ENCODE peak calls at places on chromosomes 11 and 22, in four cellular contexts. Y, W, G and B are unnamed samples.

GRCh38 chr11:105357764-105358163 is 218.2 kb upstream of the CARD18 start:
- DNase-seq in W (no peak), G (no peak), Y (no peak), B (no peak)

GRCh38 chr11:65456418-65456817 is 33.8 kb downstream of the NEAT1 start:
- DNase-seq in G (no peak), W (no peak), Y (no peak), B (no peak)

GRCh38 chr11:132559371-132560036 is 972.8 kb downstream of the OPCML start:
- DNase-seq in W (no peak), G (no peak), Y (no peak), B (no peak)

GRCh38 chr11:12467610-12468009 is 90.2 kb downstream of the PARVA start:
- DNase-seq in W (no peak), Y (no peak), G (no peak), B (no peak)

GRCh38 chr22:27846248-27846760 is 44.7 kb upstream of the MN1 start:
- DNase-seq in G (no peak), W (no peak), Y (no peak), B (no peak)

GRCh38 chr11:83249972-83250593 is 36.1 kb downstream of the CCDC90B start:
- DNase-seq in Y (no peak), W (no peak), G (no peak), B (no peak)

GRCh38 chr11:80593981-80594380 is 1153.2 kb upstream of the TENM4 start:
- DNase-seq in W (no peak), Y (no peak), G (no peak), B (no peak)

GRCh38 chr22:37126882-37127281 is 17.4 kb upstream of the TMPRSS6 start:
- DNase-seq in W (no peak), G (no peak), Y (no peak), B (no peak)

GRCh38 chr11:117302228-117302627 is 11.1 kb downstream of the BACE1-AS start:
- DNase-seq in Y (no peak), W (no peak), G (no peak), B (no peak)

GRCh38 chr22:19943665-19944026 is 2.0 kb upstream of the TXNRD2 start:
- DNase-seq in Y (no peak), G (no peak), W (peak), B (no peak)

GRCh38 chr11:65378208-65378927 is 4.1 kb downstream of the SLC25A45 start:
- DNase-seq in G (no peak), Y (peak), W (no peak), B (no peak)

GRCh38 chr11:125358254-125358840 is 137.7 kb downstream of the FEZ1 start:
- DNase-seq in G (no peak), Y (no peak), W (no peak), B (no peak)

GRCh38 chr11:100329352-100329751 is 357.7 kb upstream of the ARHGAP42 start:
- DNase-seq in Y (no peak), W (no peak), G (no peak), B (no peak)

GRCh38 chr22:30889268-30889995 is 79.1 kb downstream of the MORC2 start:
- DNase-seq in W (no peak), Y (peak), G (peak), B (no peak)

GRCh38 chr11:17013548-17014320 is 480 bp downstream of the PLEKHA7 start:
- DNase-seq in W (peak), Y (peak), G (peak), B (peak)

GRCh38 chr22:50183141-50183971 is 2.4 kb upstream of the TRABD start:
- DNase-seq in W (peak), Y (no peak), G (peak), B (no peak)

GRCh38 chr11:66421492-66422205 is 814 bp downstream of the NPAS4 start:
- DNase-seq in Y (peak), G (peak), W (peak), B (peak)

GRCh38 chr11:1152316-1153104 is 5.2 kb upstream of the MUC5AC start:
- DNase-seq in Y (peak), W (peak), G (no peak), B (no peak)